ENCODE peak calls at places on chromosomes 12 and 14, in five cellular contexts. I is GM23248; P is cardiac fibroblast; X is naive thymus-derived CD4-positive, alpha-beta T cell; J is transverse colon. H is an unnamed sample.

GRCh38 chr12:27198036-27198435 is 46.0 kb upstream of the STK38L start:
- DNase-seq in I (peak; percentile 82), J (no peak), X (no peak), P (peak; percentile 69), H (no peak)

GRCh38 chr12:130339946-130340345 is 2.3 kb downstream of the PIWIL1 start:
- DNase-seq in J (peak; percentile 47), P (no peak), X (no peak), I (no peak), H (no peak)

GRCh38 chr12:54364413-54364812 is at the start of gene GPR84:
- DNase-seq in I (no peak), P (no peak), J (no peak), X (no peak), H (peak; percentile 46)

GRCh38 chr14:103899833-103900232 is 28.4 kb upstream of the TDRD9 start:
- DNase-seq in X (no peak), P (no peak), J (no peak), I (no peak), H (no peak)

GRCh38 chr12:49698619-49699545 is 8.3 kb downstream of the FMNL3 start:
- DNase-seq in J (peak; percentile 21), I (peak; percentile 78), X (peak; percentile 31), P (peak; percentile 57), H (peak; percentile 65)

GRCh38 chr14:27184371-27184901 is 586.6 kb upstream of the NOVA1 start:
- DNase-seq in J (no peak), I (no peak), P (no peak), X (no peak), H (no peak)

GRCh38 chr14:65431951-65432350 is 19.4 kb downstream of the FUT8 start:
- DNase-seq in J (no peak), P (peak; percentile 51), I (peak; percentile 54), X (no peak), H (no peak)

GRCh38 chr12:3256103-3256551 is 178.9 kb downstream of the TSPAN9 start:
- DNase-seq in J (no peak), X (no peak), P (no peak), I (no peak), H (no peak)

GRCh38 chr12:19771858-19772257 is 332.6 kb downstream of the AEBP2 start:
- DNase-seq in X (no peak), J (no peak), P (peak; percentile 93), I (peak; percentile 69), H (no peak)

GRCh38 chr14:88914956-88915355 is 90.5 kb downstream of the TTC8 start:
- DNase-seq in I (no peak), J (no peak), X (no peak), P (no peak), H (no peak)

GRCh38 chr12:116959845-116960514 is 49.2 kb downstream of the FBXW8 start:
- DNase-seq in I (no peak), X (no peak), P (no peak), J (no peak), H (no peak)

GRCh38 chr14:91303091-91303923 is 58.8 kb upstream of the GPR68 start:
- DNase-seq in X (peak; percentile 27), I (peak; percentile 12), J (no peak), P (peak; percentile 36), H (peak; percentile 56)

GRCh38 chr14:23099212-23099861 is 4.0 kb downstream of the C14orf119 start:
- DNase-seq in J (no peak), I (no peak), P (no peak), X (no peak), H (no peak)

GRCh38 chr14:36767603-36768281 is 106.1 kb downstream of the PAX9 start:
- DNase-seq in I (peak; percentile 50), X (no peak), J (no peak), P (no peak), H (no peak)

GRCh38 chr14:95328876-95329503 is 9.3 kb upstream of the CLMN start:
- DNase-seq in P (no peak), I (peak; percentile 66), X (no peak), J (no peak), H (no peak)

GRCh38 chr14:79017561-79017960 is 847.4 kb downstream of the NRXN3 start:
- DNase-seq in P (no peak), X (no peak), I (no peak), J (no peak), H (no peak)

GRCh38 chr14:50064993-50065392 is 51.4 kb downstream of the VCPKMT start:
- DNase-seq in J (peak; percentile 68), X (peak; percentile 66), P (no peak), I (peak; percentile 68), H (no peak)

GRCh38 chr14:87217023-87217422 is 776.0 kb downstream of the GALC start:
- DNase-seq in P (no peak), I (no peak), X (no peak), J (no peak), H (no peak)

GRCh38 chr12:82174936-82175335 is 183.3 kb downstream of the CCDC59 start:
- DNase-seq in X (no peak), P (no peak), J (no peak), I (no peak), H (no peak)

GRCh38 chr14:93033983-93034670 is 81.6 kb downstream of the ITPK1 start:
- DNase-seq in J (no peak), X (peak; percentile 31), P (peak; percentile 25), I (no peak), H (peak; percentile 51)

GRCh38 chr12:50545783-50546182 is 41.0 kb downstream of the DIP2B start:
- DNase-seq in X (no peak), I (peak; percentile 32), P (peak; percentile 7), J (peak; percentile 66), H (no peak)

GRCh38 chr12:104672501-104673265 is 215.9 kb downstream of the CHST11 start:
- DNase-seq in I (peak; percentile 91), X (no peak), J (no peak), P (peak; percentile 84), H (no peak)

GRCh38 chr14:73787760-73788508 is 63.7 kb upstream of the PTGR2 start:
- DNase-seq in J (no peak), P (peak; percentile 57), X (peak; percentile 27), I (peak; percentile 87), H (no peak)

GRCh38 chr14:98368214-98368613 is 903.8 kb downstream of the BCL11B start:
- DNase-seq in J (no peak), X (no peak), P (no peak), I (no peak), H (no peak)

GRCh38 chr14:77342726-77343397 is 22.0 kb downstream of the GSTZ1 start:
- DNase-seq in X (no peak), P (no peak), J (no peak), I (no peak), H (no peak)

GRCh38 chr12:556498-556897 is 96.8 kb downstream of the B4GALNT3 start:
- DNase-seq in P (no peak), X (no peak), J (no peak), I (no peak), H (no peak)

GRCh38 chr12:124940393-124941169 is 26.1 kb upstream of the UBC start:
- DNase-seq in X (peak; percentile 81), J (peak; percentile 95), P (peak; percentile 90), I (peak; percentile 98), H (peak; percentile 89)

GRCh38 chr14:61388173-61388975 is 67.0 kb downstream of the PRKCH start:
- DNase-seq in I (peak; percentile 30), P (peak; percentile 13), J (no peak), X (peak; percentile 53), H (peak; percentile 48)

GRCh38 chr12:102484017-102484731 is 3.8 kb upstream of the IGF1 start:
- DNase-seq in X (peak; percentile 43), P (peak; percentile 72), I (peak; percentile 81), J (peak; percentile 54), H (peak; percentile 39)

GRCh38 chr14:91009501-91010152 is 50.8 kb downstream of the RPS6KA5 start:
- DNase-seq in X (peak; percentile 60), I (no peak), P (no peak), J (no peak), H (no peak)

GRCh38 chr12:104930388-104931326 is 27.4 kb downstream of the SLC41A2 start:
- DNase-seq in J (no peak), I (peak; percentile 83), X (no peak), P (no peak), H (no peak)

GRCh38 chr12:5733136-5733755 is 211.8 kb downstream of the ANO2 start:
- DNase-seq in X (no peak), P (no peak), I (no peak), J (no peak), H (no peak)

GRCh38 chr12:106345739-106346138 is 11.8 kb upstream of the POLR3B start:
- DNase-seq in J (no peak), P (peak; percentile 71), X (peak; percentile 6), I (peak; percentile 41), H (no peak)

GRCh38 chr12:28770329-28770728 is 378.7 kb upstream of the FAR2 start:
- DNase-seq in J (peak; percentile 11), I (no peak), X (no peak), P (peak; percentile 21), H (no peak)

GRCh38 chr14:105508601-105509000 is 17.6 kb downstream of the TEDC1 start:
- DNase-seq in J (no peak), P (no peak), X (no peak), I (no peak), H (no peak)

GRCh38 chr12:64440100-64440499 is 11.8 kb upstream of the TBK1 start:
- DNase-seq in I (no peak), P (no peak), X (no peak), J (no peak), H (no peak)
- H3K4me3 ChIP-seq in I (no peak overlapping the region), P (no peak overlapping the region), X (no peak overlapping the region), J (no peak overlapping the region), H (no peak overlapping the region)

GRCh38 chr12:56785141-56785865 is 22.2 kb downstream of the HSD17B6 start:
- DNase-seq in I (no peak), P (no peak), X (no peak), J (no peak), H (no peak)
- H3K4me3 ChIP-seq in I (no peak overlapping the region), P (no peak overlapping the region), X (no peak overlapping the region), J (no peak overlapping the region), H (no peak overlapping the region)

GRCh38 chr12:47095446-47096236 is 15.9 kb upstream of the AMIGO2 start:
- DNase-seq in P (peak; percentile 42), J (no peak), X (no peak), I (peak; percentile 77), H (no peak)
- H3K4me3 ChIP-seq in P (no peak overlapping the region), J (no peak overlapping the region), X (no peak overlapping the region), I (peak overlapping the region; percentile 14), H (no peak overlapping the region)

DNA sequence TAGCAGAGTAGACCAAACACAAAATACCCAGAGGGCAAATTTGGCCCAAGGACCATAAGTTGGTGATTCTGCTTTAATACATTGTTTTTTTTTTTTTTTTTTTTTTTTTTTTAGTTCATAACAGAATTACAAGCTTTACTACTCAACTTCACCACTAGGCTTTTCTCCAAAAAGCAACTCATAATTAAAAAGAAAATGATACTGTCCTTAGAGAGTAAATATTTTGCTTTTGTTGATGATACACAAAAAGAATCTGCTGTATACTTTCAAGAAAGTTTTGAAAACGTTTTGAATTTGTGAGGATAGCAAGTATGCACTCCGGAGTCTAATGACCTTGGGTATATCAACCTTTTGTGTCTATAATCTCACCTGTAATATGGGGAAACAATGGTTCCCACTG is 68.9 kb upstream of the LMO3 start:
- DNase-seq in J (no peak), P (no peak), I (no peak), X (no peak), H (no peak)
- H3K4me3 ChIP-seq in J (no peak overlapping the region), P (no peak overlapping the region), I (no peak overlapping the region), X (no peak overlapping the region), H (no peak overlapping the region)

GRCh38 chr12:51846911-51847829 is 1.3 kb downstream of the FIGNL2 start:
- DNase-seq in X (peak; percentile 25), P (no peak), J (peak; percentile 44), I (peak; percentile 46), H (no peak)
- H3K4me3 ChIP-seq in X (peak overlapping the region; percentile 37), P (peak overlapping the region; percentile 41), J (peak overlapping the region; percentile 32), I (peak overlapping the region; percentile 66), H (peak overlapping the region; percentile 54)